ENCODE peak calls at places on chromosomes 16 and 17, in eight cellular contexts. One of them, this sample, is unnamed.

GRCh38 chr17:1649844-1650409 is at the start of gene RILP:
- DNase-seq in ovary: peak; percentile 78
- DNase-seq in uterus: peak; percentile 70
- DNase-seq in A549: peak; percentile 74
- DNase-seq in left ventricle myocardium inferior: peak; percentile 87
- DNase-seq in stomach: peak; percentile 95
- DNase-seq in transverse colon: peak; percentile 91
- DNase-seq in neuronal stem cell: no peak
- DNase-seq in this sample: peak; percentile 92

GRCh38 chr16:5349661-5350060 is 252.1 kb upstream of the EEF2KMT start:
- DNase-seq in ovary: no peak
- DNase-seq in uterus: no peak
- DNase-seq in A549: no peak
- DNase-seq in left ventricle myocardium inferior: no peak
- DNase-seq in stomach: no peak
- DNase-seq in transverse colon: no peak
- DNase-seq in neuronal stem cell: no peak
- DNase-seq in this sample: no peak

GRCh38 chr17:81601525-81602120 is 35.3 kb downstream of the NPLOC4 start:
- DNase-seq in ovary: no peak
- DNase-seq in uterus: no peak
- DNase-seq in A549: peak; percentile 75
- DNase-seq in left ventricle myocardium inferior: no peak
- DNase-seq in stomach: peak; percentile 29
- DNase-seq in transverse colon: peak; percentile 31
- DNase-seq in neuronal stem cell: peak; percentile 55
- DNase-seq in this sample: no peak

GRCh38 chr16:56281256-56281805 is 90.0 kb downstream of the GNAO1 start:
- DNase-seq in ovary: no peak
- DNase-seq in uterus: no peak
- DNase-seq in A549: no peak
- DNase-seq in left ventricle myocardium inferior: no peak
- DNase-seq in stomach: no peak
- DNase-seq in transverse colon: no peak
- DNase-seq in neuronal stem cell: peak; percentile 89
- DNase-seq in this sample: no peak

GRCh38 chr17:1123397-1124237 is 56.2 kb downstream of the ABR start:
- DNase-seq in ovary: peak; percentile 51
- DNase-seq in uterus: no peak
- DNase-seq in A549: no peak
- DNase-seq in left ventricle myocardium inferior: no peak
- DNase-seq in stomach: no peak
- DNase-seq in transverse colon: no peak
- DNase-seq in neuronal stem cell: no peak
- DNase-seq in this sample: no peak

GRCh38 chr17:63573634-63574033 is 23.4 kb downstream of the DCAF7 start:
- DNase-seq in ovary: no peak
- DNase-seq in uterus: no peak
- DNase-seq in A549: peak; percentile 21
- DNase-seq in left ventricle myocardium inferior: no peak
- DNase-seq in stomach: no peak
- DNase-seq in transverse colon: no peak
- DNase-seq in neuronal stem cell: no peak
- DNase-seq in this sample: no peak

GRCh38 chr17:79668344-79669250 is 57.7 kb upstream of the RBFOX3 start:
- DNase-seq in ovary: no peak
- DNase-seq in uterus: no peak
- DNase-seq in A549: no peak
- DNase-seq in left ventricle myocardium inferior: peak; percentile 8
- DNase-seq in stomach: no peak
- DNase-seq in transverse colon: no peak
- DNase-seq in neuronal stem cell: no peak
- DNase-seq in this sample: peak; percentile 24

GRCh38 chr17:68451650-68452354 is 5.5 kb downstream of the WIPI1 start:
- DNase-seq in ovary: no peak
- DNase-seq in uterus: no peak
- DNase-seq in A549: no peak
- DNase-seq in left ventricle myocardium inferior: no peak
- DNase-seq in stomach: no peak
- DNase-seq in transverse colon: no peak
- DNase-seq in neuronal stem cell: no peak
- DNase-seq in this sample: no peak

GRCh38 chr16:87671221-87671620 is 68.9 kb downstream of the JPH3 start:
- DNase-seq in ovary: no peak
- DNase-seq in uterus: no peak
- DNase-seq in A549: no peak
- DNase-seq in left ventricle myocardium inferior: no peak
- DNase-seq in stomach: no peak
- DNase-seq in transverse colon: no peak
- DNase-seq in neuronal stem cell: no peak
- DNase-seq in this sample: no peak

GRCh38 chr17:81961087-81961514 is at the start of gene NOTUM:
- DNase-seq in ovary: no peak
- DNase-seq in uterus: no peak
- DNase-seq in A549: no peak
- DNase-seq in left ventricle myocardium inferior: no peak
- DNase-seq in stomach: no peak
- DNase-seq in transverse colon: no peak
- DNase-seq in neuronal stem cell: no peak
- DNase-seq in this sample: no peak

GRCh38 chr17:3683054-3683511 is 12.9 kb downstream of the P2RX5 start:
- DNase-seq in ovary: no peak
- DNase-seq in uterus: no peak
- DNase-seq in A549: peak; percentile 63
- DNase-seq in left ventricle myocardium inferior: no peak
- DNase-seq in stomach: peak; percentile 47
- DNase-seq in transverse colon: peak; percentile 41
- DNase-seq in neuronal stem cell: no peak
- DNase-seq in this sample: no peak

GRCh38 chr17:21510686-21511367 is 134.7 kb downstream of the KCNJ12 start:
- DNase-seq in ovary: no peak
- DNase-seq in uterus: no peak
- DNase-seq in A549: no peak
- DNase-seq in left ventricle myocardium inferior: no peak
- DNase-seq in stomach: no peak
- DNase-seq in transverse colon: no peak
- DNase-seq in neuronal stem cell: no peak
- DNase-seq in this sample: no peak

GRCh38 chr17:19388791-19389190 is 1.8 kb upstream of the MFAP4 start:
- DNase-seq in ovary: no peak
- DNase-seq in uterus: peak; percentile 55
- DNase-seq in A549: no peak
- DNase-seq in left ventricle myocardium inferior: no peak
- DNase-seq in stomach: no peak
- DNase-seq in transverse colon: peak; percentile 6
- DNase-seq in neuronal stem cell: no peak
- DNase-seq in this sample: peak; percentile 80

GRCh38 chr17:75640556-75641119 is 7.4 kb downstream of the SMIM5 start:
- DNase-seq in ovary: no peak
- DNase-seq in uterus: no peak
- DNase-seq in A549: no peak
- DNase-seq in left ventricle myocardium inferior: no peak
- DNase-seq in stomach: no peak
- DNase-seq in transverse colon: no peak
- DNase-seq in neuronal stem cell: no peak
- DNase-seq in this sample: peak; percentile 23
- H3K4me1 ChIP-seq in ovary: no peaks in the 10 kb centered on the region
- H3K4me1 ChIP-seq in uterus: no peaks in the 10 kb centered on the region
- H3K4me1 ChIP-seq in A549: peaks cover 12% of the 10 kb centered on the region
- H3K4me1 ChIP-seq in left ventricle myocardium inferior: peaks cover 78% of the 10 kb centered on the region
- H3K4me1 ChIP-seq in stomach: peaks cover 87% of the 10 kb centered on the region
- H3K4me1 ChIP-seq in transverse colon: peaks cover 8% of the 10 kb centered on the region
- H3K4me1 ChIP-seq in neuronal stem cell: no peaks in the 10 kb centered on the region
- H3K4me1 ChIP-seq in this sample: no peaks in the 10 kb centered on the region

DNA sequence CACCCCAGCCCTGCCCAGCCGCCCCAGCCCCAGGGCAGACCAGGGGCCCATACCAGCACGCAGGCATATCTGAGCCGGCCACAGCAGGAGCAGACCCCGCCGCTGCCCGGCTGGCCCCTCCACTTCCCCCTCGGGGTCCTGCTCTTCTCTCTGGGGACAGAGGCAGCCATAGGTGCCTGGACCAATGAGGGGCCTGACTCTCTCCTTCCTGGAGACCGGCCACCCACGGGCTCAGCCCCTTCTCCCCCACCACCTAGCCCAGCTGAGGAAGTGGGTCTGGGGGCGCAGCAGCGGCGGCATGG is 3.8 kb downstream of the TMC6 start:
- DNase-seq in ovary: no peak
- DNase-seq in uterus: no peak
- DNase-seq in A549: no peak
- DNase-seq in left ventricle myocardium inferior: no peak
- DNase-seq in stomach: no peak
- DNase-seq in transverse colon: no peak
- DNase-seq in neuronal stem cell: no peak
- DNase-seq in this sample: no peak
- H3K4me3 ChIP-seq in ovary: no peak overlapping the region
- H3K4me3 ChIP-seq in uterus: no peak overlapping the region
- H3K4me3 ChIP-seq in A549: no peak overlapping the region
- H3K4me3 ChIP-seq in left ventricle myocardium inferior: peak overlapping the region; percentile 82
- H3K4me3 ChIP-seq in stomach: no peak overlapping the region
- H3K4me3 ChIP-seq in transverse colon: peak overlapping the region; percentile 6
- H3K4me3 ChIP-seq in neuronal stem cell: no peak overlapping the region
- H3K4me3 ChIP-seq in this sample: no peak overlapping the region

GRCh38 chr17:75073618-75074047 is 14.1 kb upstream of the SLC16A5 start:
- DNase-seq in ovary: no peak
- DNase-seq in uterus: no peak
- DNase-seq in A549: no peak
- DNase-seq in left ventricle myocardium inferior: no peak
- DNase-seq in stomach: no peak
- DNase-seq in transverse colon: peak; percentile 53
- DNase-seq in neuronal stem cell: no peak
- DNase-seq in this sample: peak; percentile 19
- H3K4me1 ChIP-seq in ovary: peaks cover 5% of the 10 kb centered on the region
- H3K4me1 ChIP-seq in uterus: no peaks in the 10 kb centered on the region
- H3K4me1 ChIP-seq in A549: peaks cover 23% of the 10 kb centered on the region
- H3K4me1 ChIP-seq in left ventricle myocardium inferior: peaks cover 32% of the 10 kb centered on the region
- H3K4me1 ChIP-seq in stomach: peaks cover 21% of the 10 kb centered on the region
- H3K4me1 ChIP-seq in transverse colon: peaks cover 27% of the 10 kb centered on the region
- H3K4me1 ChIP-seq in neuronal stem cell: peaks cover 3% of the 10 kb centered on the region
- H3K4me1 ChIP-seq in this sample: peaks cover 5% of the 10 kb centered on the region

GRCh38 chr17:45001310-45001709 is 33.2 kb upstream of the C1QL1 start:
- DNase-seq in ovary: no peak
- DNase-seq in uterus: no peak
- DNase-seq in A549: no peak
- DNase-seq in left ventricle myocardium inferior: no peak
- DNase-seq in stomach: no peak
- DNase-seq in transverse colon: no peak
- DNase-seq in neuronal stem cell: no peak
- DNase-seq in this sample: no peak

GRCh38 chr17:45003877-45004276 is 35.8 kb upstream of the C1QL1 start:
- DNase-seq in ovary: no peak
- DNase-seq in uterus: no peak
- DNase-seq in A549: no peak
- DNase-seq in left ventricle myocardium inferior: no peak
- DNase-seq in stomach: no peak
- DNase-seq in transverse colon: no peak
- DNase-seq in neuronal stem cell: no peak
- DNase-seq in this sample: no peak

GRCh38 chr17:45006927-45007461 is 38.9 kb upstream of the C1QL1 start:
- DNase-seq in ovary: no peak
- DNase-seq in uterus: no peak
- DNase-seq in A549: no peak
- DNase-seq in left ventricle myocardium inferior: no peak
- DNase-seq in stomach: no peak
- DNase-seq in transverse colon: no peak
- DNase-seq in neuronal stem cell: no peak
- DNase-seq in this sample: no peak

GRCh38 chr17:45005700-45006099 is 37.6 kb upstream of the C1QL1 start:
- DNase-seq in ovary: no peak
- DNase-seq in uterus: no peak
- DNase-seq in A549: no peak
- DNase-seq in left ventricle myocardium inferior: no peak
- DNase-seq in stomach: no peak
- DNase-seq in transverse colon: no peak
- DNase-seq in neuronal stem cell: no peak
- DNase-seq in this sample: no peak

DNA sequence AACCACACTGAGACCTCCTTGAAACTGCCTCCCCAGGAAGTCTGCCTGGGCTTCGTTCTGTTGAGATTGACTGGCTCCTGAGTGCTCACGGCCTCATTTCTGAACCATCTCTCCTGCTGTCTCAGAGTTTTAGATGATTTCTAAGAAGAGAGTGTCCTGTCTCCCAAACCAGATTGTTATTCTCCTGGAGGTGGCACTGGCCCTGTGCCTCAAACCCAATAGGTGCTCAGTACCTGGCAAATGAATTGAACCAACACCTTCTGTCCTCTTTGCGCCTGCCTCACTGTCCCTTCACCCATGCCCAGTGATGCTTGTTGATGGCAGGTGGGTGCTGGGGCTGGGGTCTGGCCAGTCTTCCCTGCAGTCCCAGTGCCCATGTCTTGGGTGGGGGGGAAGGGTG is 36.3 kb upstream of the C1QL1 start:
- DNase-seq in ovary: no peak
- DNase-seq in uterus: no peak
- DNase-seq in A549: no peak
- DNase-seq in left ventricle myocardium inferior: no peak
- DNase-seq in stomach: no peak
- DNase-seq in transverse colon: no peak
- DNase-seq in neuronal stem cell: no peak
- DNase-seq in this sample: no peak
- H3K4me3 ChIP-seq in ovary: no peak overlapping the region
- H3K4me3 ChIP-seq in uterus: no peak overlapping the region
- H3K4me3 ChIP-seq in A549: no peak overlapping the region
- H3K4me3 ChIP-seq in left ventricle myocardium inferior: no peak overlapping the region
- H3K4me3 ChIP-seq in stomach: no peak overlapping the region
- H3K4me3 ChIP-seq in transverse colon: no peak overlapping the region
- H3K4me3 ChIP-seq in neuronal stem cell: no peak overlapping the region
- H3K4me3 ChIP-seq in this sample: no peak overlapping the region

DNA sequence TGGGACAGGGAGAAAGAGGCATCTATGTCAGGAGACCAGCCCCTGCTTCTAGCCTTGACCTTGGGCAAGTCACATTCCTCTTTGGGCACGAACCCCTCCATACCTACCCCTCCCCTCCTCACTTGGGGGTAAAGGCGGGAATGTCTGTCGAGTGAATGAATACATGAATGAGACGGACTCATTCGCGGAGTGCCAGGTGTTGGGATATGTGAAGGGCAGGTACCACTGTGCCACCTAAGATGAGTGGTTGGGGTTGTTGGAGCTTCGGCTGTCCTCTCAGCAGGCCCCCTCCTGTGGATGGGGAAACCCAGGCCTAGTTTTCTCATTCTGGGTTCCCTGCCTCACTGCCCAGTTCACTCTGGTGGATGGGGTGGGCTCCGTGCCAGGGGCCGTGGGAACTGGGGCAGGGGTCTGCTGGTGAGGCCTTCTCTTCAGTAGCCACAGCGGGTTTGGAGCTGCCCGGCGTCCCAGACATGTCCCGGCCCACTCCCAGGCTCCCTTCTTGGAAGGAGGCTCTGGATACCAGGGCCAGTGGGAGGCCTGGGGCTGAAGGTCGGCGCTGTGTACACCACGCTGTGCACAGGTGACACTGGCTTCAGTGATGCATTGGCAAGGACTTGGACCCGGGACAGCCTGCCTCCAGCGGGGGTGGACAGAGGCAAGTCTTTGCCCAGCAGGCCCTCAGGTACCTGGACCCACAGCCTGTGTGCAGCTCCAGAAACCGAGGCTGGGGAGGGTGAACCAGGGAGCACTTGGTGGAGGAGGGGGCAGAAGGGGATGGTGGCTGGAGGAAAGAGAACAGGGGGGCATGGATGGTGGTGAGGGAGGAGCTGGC is 5.6 kb downstream of the GLIS2 start:
- DNase-seq in ovary: peak; percentile 50
- DNase-seq in uterus: no peak
- DNase-seq in A549: no peak
- DNase-seq in left ventricle myocardium inferior: no peak
- DNase-seq in stomach: no peak
- DNase-seq in transverse colon: no peak
- DNase-seq in neuronal stem cell: no peak
- DNase-seq in this sample: no peak
- H3K4me1 ChIP-seq in ovary: peaks cover 47% of the 10 kb centered on the region
- H3K4me1 ChIP-seq in uterus: peaks cover 4% of the 10 kb centered on the region
- H3K4me1 ChIP-seq in A549: peaks cover 87% of the 10 kb centered on the region
- H3K4me1 ChIP-seq in left ventricle myocardium inferior: peaks cover 100% of the 10 kb centered on the region
- H3K4me1 ChIP-seq in stomach: peaks cover 95% of the 10 kb centered on the region
- H3K4me1 ChIP-seq in transverse colon: peaks cover 41% of the 10 kb centered on the region
- H3K4me1 ChIP-seq in neuronal stem cell: peaks cover 46% of the 10 kb centered on the region
- H3K4me1 ChIP-seq in this sample: peaks cover 31% of the 10 kb centered on the region

This sample was measured in right cardiac atrium.